ENCODE peak calls at places on chromosomes 5 and 9, in ten cellular contexts. F is uterus; G is endothelial cell; P is Right ventricle myocardium superior; X is SJSA1; Z is globus pallidus; L is EH; M is MV-4-11; D is stimulated activated CD8-positive, alpha-beta memory T cell treated with anti-CD3 and anti-CD28 coated beads, Interleukin-7, amount 100 ng/mL, for 24 hours; B is skeletal muscle cell. V is an unnamed sample.
A peak's percentile ranks its signal among the peaks of the same experiment; 100 is the strongest.

GRCh38 chr9:11038956-11039355 is 426.2 kb upstream of the PTPRD start:
- DNase-seq in F (no peak), G (no peak), P (no peak), Z (no peak), B (no peak), L (no peak), X (no peak), M (peak; percentile 4), D (no peak), V (no peak)

GRCh38 chr5:17378346-17378984 is 119.6 kb upstream of the TAF11L2 start:
- DNase-seq in G (no peak), M (no peak), P (no peak), L (peak; percentile 76), D (no peak), B (no peak), F (no peak), Z (no peak), X (peak; percentile 92), V (no peak)

GRCh38 chr5:96904054-96904931 is 28.0 kb downstream of the ERAP2 start:
- DNase-seq in M (peak; percentile 62), D (no peak), L (peak; percentile 62), P (no peak), Z (no peak), B (peak; percentile 39), G (no peak), F (no peak), X (no peak), V (no peak)

GRCh38 chr9:107628444-107628843 is 138.9 kb upstream of the KLF4 start:
- DNase-seq in L (no peak), D (no peak), F (no peak), B (no peak), G (no peak), P (no peak), M (no peak), Z (no peak), X (no peak), V (no peak)

GRCh38 chr9:5389109-5389732 is 48.5 kb downstream of the PLGRKT start:
- DNase-seq in D (no peak), B (peak; percentile 93), P (no peak), Z (no peak), G (no peak), L (peak; percentile 88), F (no peak), X (peak; percentile 59), M (peak; percentile 78), V (peak; percentile 59)

GRCh38 chr5:77851229-77852067 is 75.3 kb upstream of the TBCA start:
- DNase-seq in G (peak; percentile 49), L (peak; percentile 33), X (no peak), B (no peak), F (no peak), Z (peak; percentile 47), M (no peak), P (peak; percentile 52), D (no peak), V (no peak)

GRCh38 chr9:132201139-132201538 is 39.3 kb downstream of the NTNG2 start:
- DNase-seq in F (no peak), L (no peak), Z (no peak), X (no peak), B (no peak), D (no peak), P (no peak), G (no peak), M (no peak), V (no peak)

GRCh38 chr5:68306361-68307014 is 90.9 kb downstream of the PIK3R1 start:
- DNase-seq in D (no peak), F (no peak), L (no peak), G (no peak), B (no peak), P (no peak), Z (no peak), M (no peak), X (no peak), V (no peak)

GRCh38 chr9:72474676-72475075 is 46.7 kb upstream of the TMC1 start:
- DNase-seq in F (no peak), Z (no peak), M (no peak), X (peak; percentile 31), G (no peak), P (no peak), B (no peak), L (peak; percentile 69), D (no peak), V (no peak)

GRCh38 chr5:40999966-41000365 is 71.2 kb downstream of the MROH2B start:
- DNase-seq in G (no peak), B (no peak), M (no peak), L (no peak), D (no peak), P (no peak), Z (no peak), X (no peak), F (no peak), V (no peak)

GRCh38 chr5:156331845-156332244 is 4.9 kb downstream of the SGCD start:
- DNase-seq in X (no peak), B (no peak), M (no peak), F (no peak), D (no peak), P (no peak), Z (no peak), L (no peak), G (no peak), V (no peak)

GRCh38 chr9:91407580-91408275 is 15.9 kb downstream of the NFIL3 start:
- DNase-seq in M (no peak), L (peak; percentile 63), Z (no peak), P (no peak), B (no peak), X (no peak), F (no peak), D (no peak), G (no peak), V (no peak)

GRCh38 chr9:113955076-113955752 is 79.1 kb downstream of the ZNF618 start:
- DNase-seq in G (no peak), F (no peak), L (peak; percentile 83), Z (no peak), D (no peak), X (no peak), B (peak; percentile 62), M (peak; percentile 79), P (no peak), V (no peak)

GRCh38 chr5:131575660-131576227 is 59.3 kb downstream of the RAPGEF6 start:
- DNase-seq in F (no peak), B (no peak), Z (no peak), G (no peak), P (no peak), D (no peak), L (no peak), M (no peak), X (no peak), V (no peak)

GRCh38 chr5:52693279-52693678 is 94.4 kb upstream of the ITGA1 start:
- DNase-seq in B (no peak), M (no peak), X (peak; percentile 22), F (no peak), G (peak; percentile 40), L (peak; percentile 66), Z (peak; percentile 3), D (no peak), P (peak; percentile 48), V (peak; percentile 52)

GRCh38 chr5:178425621-178426068 is 164.5 kb downstream of the COL23A1 start:
- DNase-seq in Z (no peak), X (no peak), M (no peak), F (no peak), G (no peak), B (no peak), P (no peak), L (no peak), D (no peak), V (no peak)

GRCh38 chr9:117704024-117704575 is at the start of gene TLR4:
- DNase-seq in P (peak; percentile 79), F (peak; percentile 39), G (peak; percentile 22), L (peak; percentile 95), M (peak; percentile 99), B (peak; percentile 67), X (peak; percentile 84), D (no peak), Z (peak; percentile 86), V (peak; percentile 27)

GRCh38 chr9:137588311-137588710 is 2.0 kb downstream of the ZMYND19 start:
- DNase-seq in F (no peak), B (no peak), M (no peak), G (no peak), P (no peak), Z (no peak), D (no peak), X (no peak), L (no peak), V (no peak)

GRCh38 chr9:115717298-115717697 is 436.3 kb upstream of the PAPPA start:
- DNase-seq in F (no peak), X (no peak), Z (no peak), G (no peak), B (no peak), L (no peak), M (no peak), P (no peak), D (no peak), V (no peak)

GRCh38 chr5:72767289-72768010 is 49.0 kb upstream of the TNPO1 start:
- DNase-seq in X (no peak), G (no peak), L (peak; percentile 52), F (no peak), B (no peak), P (no peak), D (no peak), Z (no peak), M (no peak), V (peak; percentile 2)

GRCh38 chr5:55713871-55714270 is 1.7 kb upstream of the SLC38A9 start:
- DNase-seq in L (peak; percentile 24), G (no peak), B (no peak), D (no peak), P (no peak), Z (no peak), X (no peak), F (no peak), M (no peak), V (no peak)

GRCh38 chr5:7094626-7095025 is 301.3 kb upstream of the ADCY2 start:
- DNase-seq in B (no peak), Z (no peak), G (peak; percentile 64), D (no peak), X (no peak), M (peak; percentile 29), F (no peak), P (no peak), L (no peak), V (peak; percentile 41)

GRCh38 chr5:77167695-77168111 is 42.8 kb upstream of the PDE8B start:
- DNase-seq in P (no peak), X (peak; percentile 83), D (no peak), L (peak; percentile 95), F (peak; percentile 34), Z (peak; percentile 37), M (no peak), B (peak; percentile 84), G (no peak), V (peak; percentile 11)

GRCh38 chr5:180646963-180647305 is 2.5 kb downstream of the FLT4 start:
- DNase-seq in F (peak; percentile 3), D (no peak), G (no peak), Z (no peak), M (no peak), B (no peak), L (no peak), P (no peak), X (no peak), V (no peak)

GRCh38 chr5:62720036-62720441 is 141.4 kb downstream of the LRRC70 start:
- DNase-seq in L (peak; percentile 16), D (no peak), X (no peak), P (no peak), Z (no peak), F (no peak), B (no peak), G (peak; percentile 35), M (peak; percentile 35), V (peak; percentile 52)

GRCh38 chr9:38110476-38110875 is 41.4 kb upstream of the SHB start:
- DNase-seq in L (peak; percentile 8), M (no peak), P (no peak), F (no peak), D (no peak), G (no peak), B (no peak), Z (no peak), X (no peak), V (no peak)

GRCh38 chr9:4674783-4675182 is 4.6 kb upstream of the CDC37L1 start:
- DNase-seq in X (no peak), M (peak; percentile 26), Z (no peak), B (peak; percentile 88), P (no peak), F (no peak), L (peak; percentile 98), D (no peak), G (no peak), V (peak; percentile 42)

GRCh38 chr5:39518516-39518915 is 93.7 kb upstream of the DAB2 start:
- DNase-seq in B (peak; percentile 73), X (peak; percentile 83), F (no peak), Z (no peak), M (no peak), G (no peak), L (peak; percentile 84), D (no peak), P (no peak), V (no peak)